ENCODE peak calls at places on chromosome 7, in five cellular contexts. One of them, this sample, is unnamed.

GRCh38 chr7:33757563-33758165 is 147.7 kb upstream of the BMPER start:
- DNase-seq in H9: no peak
- DNase-seq in trophoblast cell: peak; percentile 81
- DNase-seq in neuronal stem cell: peak; percentile 40
- DNase-seq in H1: no peak
- DNase-seq in this sample: peak; percentile 57

GRCh38 chr7:138865843-138866242 is 67.8 kb upstream of the ATP6V0A4 start:
- DNase-seq in H1: peak; percentile 58
- DNase-seq in trophoblast cell: no peak
- DNase-seq in neuronal stem cell: no peak
- DNase-seq in H9: no peak
- DNase-seq in this sample: no peak

GRCh38 chr7:115015619-115016018 is 93.7 kb downstream of the MDFIC start:
- DNase-seq in H9: no peak
- DNase-seq in H1: no peak
- DNase-seq in trophoblast cell: peak; percentile 93
- DNase-seq in neuronal stem cell: no peak
- DNase-seq in this sample: peak; percentile 98

GRCh38 chr7:4091767-4092166 is 590.3 kb upstream of the FOXK1 start:
- DNase-seq in neuronal stem cell: no peak
- DNase-seq in trophoblast cell: no peak
- DNase-seq in H9: no peak
- DNase-seq in H1: no peak
- DNase-seq in this sample: peak; percentile 10

GRCh38 chr7:130838738-130839137 is 104.7 kb upstream of the KLF14 start:
- DNase-seq in neuronal stem cell: no peak
- DNase-seq in H9: no peak
- DNase-seq in H1: no peak
- DNase-seq in trophoblast cell: peak; percentile 88
- DNase-seq in this sample: peak; percentile 96

GRCh38 chr7:130865408-130866236 is 131.6 kb upstream of the KLF14 start:
- DNase-seq in H1: no peak
- DNase-seq in H9: no peak
- DNase-seq in neuronal stem cell: no peak
- DNase-seq in trophoblast cell: peak; percentile 49
- DNase-seq in this sample: no peak

GRCh38 chr7:94391716-94392390 is 2.8 kb upstream of the COL1A2 start:
- DNase-seq in trophoblast cell: no peak
- DNase-seq in neuronal stem cell: no peak
- DNase-seq in H1: no peak
- DNase-seq in H9: peak; percentile 34
- DNase-seq in this sample: peak; percentile 81

GRCh38 chr7:79176859-79177477 is 276.5 kb downstream of the MAGI2 start:
- DNase-seq in H9: no peak
- DNase-seq in neuronal stem cell: peak; percentile 12
- DNase-seq in H1: no peak
- DNase-seq in trophoblast cell: peak; percentile 61
- DNase-seq in this sample: peak; percentile 46

GRCh38 chr7:786472-787255 is 45.6 kb upstream of the SUN1 start:
- DNase-seq in H1: peak; percentile 93
- DNase-seq in H9: peak; percentile 70
- DNase-seq in neuronal stem cell: peak; percentile 32
- DNase-seq in trophoblast cell: peak; percentile 69
- DNase-seq in this sample: peak; percentile 58

GRCh38 chr7:92595281-92595680 is 5.1 kb upstream of the FAM133B start:
- DNase-seq in neuronal stem cell: no peak
- DNase-seq in H1: no peak
- DNase-seq in trophoblast cell: no peak
- DNase-seq in H9: no peak
- DNase-seq in this sample: peak; percentile 39

GRCh38 chr7:36661135-36661840 is 63.0 kb downstream of the AOAH start:
- DNase-seq in trophoblast cell: no peak
- DNase-seq in H1: no peak
- DNase-seq in H9: peak; percentile 58
- DNase-seq in neuronal stem cell: no peak
- DNase-seq in this sample: no peak

GRCh38 chr7:98700533-98700932 is 83.4 kb downstream of the NPTX2 start:
- DNase-seq in trophoblast cell: no peak
- DNase-seq in neuronal stem cell: no peak
- DNase-seq in H9: no peak
- DNase-seq in H1: no peak
- DNase-seq in this sample: no peak

GRCh38 chr7:474605-475424 is 44.8 kb downstream of the PDGFA start:
- DNase-seq in neuronal stem cell: no peak
- DNase-seq in H9: no peak
- DNase-seq in trophoblast cell: no peak
- DNase-seq in H1: peak; percentile 40
- DNase-seq in this sample: no peak

GRCh38 chr7:91168766-91169518 is 95.3 kb upstream of the FZD1 start:
- DNase-seq in neuronal stem cell: no peak
- DNase-seq in H9: no peak
- DNase-seq in trophoblast cell: no peak
- DNase-seq in H1: no peak
- DNase-seq in this sample: peak; percentile 15

GRCh38 chr7:98745722-98746318 is 124.0 kb downstream of the TMEM130 start:
- DNase-seq in trophoblast cell: peak; percentile 91
- DNase-seq in neuronal stem cell: peak; percentile 76
- DNase-seq in H1: peak; percentile 97
- DNase-seq in H9: peak; percentile 82
- DNase-seq in this sample: peak; percentile 21

GRCh38 chr7:134696261-134696660 is 49.6 kb downstream of the BPGM start:
- DNase-seq in trophoblast cell: peak; percentile 55
- DNase-seq in neuronal stem cell: no peak
- DNase-seq in H1: no peak
- DNase-seq in H9: no peak
- DNase-seq in this sample: no peak

GRCh38 chr7:27196287-27196739 is 3.6 kb downstream of the HOXA13 start:
- DNase-seq in neuronal stem cell: peak; percentile 67
- DNase-seq in H9: peak; percentile 72
- DNase-seq in trophoblast cell: peak; percentile 79
- DNase-seq in H1: peak; percentile 90
- DNase-seq in this sample: peak; percentile 71

GRCh38 chr7:12731214-12731656 is 43.8 kb downstream of the ARL4A start:
- DNase-seq in H9: peak; percentile 54
- DNase-seq in trophoblast cell: no peak
- DNase-seq in H1: no peak
- DNase-seq in neuronal stem cell: no peak
- DNase-seq in this sample: no peak

GRCh38 chr7:83456413-83456812 is 192.5 kb downstream of the SEMA3E start:
- DNase-seq in H1: no peak
- DNase-seq in H9: no peak
- DNase-seq in neuronal stem cell: no peak
- DNase-seq in trophoblast cell: no peak
- DNase-seq in this sample: no peak
- H2BK12ac ChIP-seq in H1: no peak overlapping the region
- H2BK12ac ChIP-seq in H9: no peak overlapping the region
- H2BK12ac ChIP-seq in neuronal stem cell: no peak overlapping the region
- H2BK12ac ChIP-seq in trophoblast cell: no peak overlapping the region
- H2BK12ac ChIP-seq in this sample: no peak overlapping the region

DNA sequence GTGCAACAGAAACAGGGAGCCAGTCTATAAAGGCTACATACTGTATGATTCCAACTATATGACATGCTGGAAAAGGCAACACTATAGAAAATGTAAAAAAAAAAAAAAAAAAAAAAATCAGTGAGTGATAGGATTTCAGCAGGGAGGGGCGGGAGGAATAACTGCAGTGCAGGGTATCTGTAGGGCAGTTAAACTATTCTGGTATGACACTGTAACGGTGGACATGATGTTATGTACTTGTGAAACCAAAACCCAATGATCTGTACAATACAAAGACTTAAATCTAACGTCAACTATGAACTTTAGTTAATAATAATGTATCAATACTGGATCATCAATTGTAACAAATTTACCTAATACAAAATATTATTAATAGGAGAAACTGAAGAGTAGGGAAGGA is 14.3 kb downstream of the WASL start:
- DNase-seq in H9: no peak
- DNase-seq in H1: no peak
- DNase-seq in neuronal stem cell: no peak
- DNase-seq in trophoblast cell: no peak
- DNase-seq in this sample: no peak
- H2BK12ac ChIP-seq in H9: no peak overlapping the region
- H2BK12ac ChIP-seq in H1: no peak overlapping the region
- H2BK12ac ChIP-seq in neuronal stem cell: no peak overlapping the region
- H2BK12ac ChIP-seq in trophoblast cell: no peak overlapping the region
- H2BK12ac ChIP-seq in this sample: no peak overlapping the region

DNA sequence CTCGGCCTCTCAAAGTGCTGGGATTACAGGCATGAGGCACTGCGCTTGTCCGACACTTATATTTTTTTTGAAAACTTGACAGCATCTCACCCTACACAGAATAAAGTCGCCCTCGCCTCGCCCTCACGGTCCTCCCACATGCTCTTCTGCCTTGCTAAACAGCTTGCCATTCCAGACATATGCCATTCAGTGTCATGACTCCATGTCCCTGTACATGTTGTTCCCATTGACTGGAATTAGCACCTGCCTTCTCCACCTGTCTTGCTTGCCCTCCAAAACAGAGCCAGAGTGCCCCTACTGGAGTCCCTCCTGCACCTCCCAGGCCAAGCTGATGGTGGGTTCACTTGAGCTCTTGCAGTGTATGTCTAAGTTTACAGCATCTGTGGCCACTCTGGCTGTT is 6.2 kb downstream of the NIPSNAP2 start:
- DNase-seq in trophoblast cell: peak; percentile 22
- DNase-seq in H9: no peak
- DNase-seq in H1: no peak
- DNase-seq in neuronal stem cell: no peak
- DNase-seq in this sample: no peak
- H2BK12ac ChIP-seq in trophoblast cell: no peak overlapping the region
- H2BK12ac ChIP-seq in H9: no peak overlapping the region
- H2BK12ac ChIP-seq in H1: no peak overlapping the region
- H2BK12ac ChIP-seq in neuronal stem cell: no peak overlapping the region
- H2BK12ac ChIP-seq in this sample: no peak overlapping the region

GRCh38 chr7:101104193-101104713 is 19.0 kb downstream of the TRIM56 start:
- DNase-seq in neuronal stem cell: no peak
- DNase-seq in H9: no peak
- DNase-seq in trophoblast cell: no peak
- DNase-seq in H1: no peak
- DNase-seq in this sample: no peak
- H2BK12ac ChIP-seq in neuronal stem cell: no peak overlapping the region
- H2BK12ac ChIP-seq in H9: no peak overlapping the region
- H2BK12ac ChIP-seq in trophoblast cell: no peak overlapping the region
- H2BK12ac ChIP-seq in H1: no peak overlapping the region
- H2BK12ac ChIP-seq in this sample: no peak overlapping the region

GRCh38 chr7:140542226-140542625 is 62.9 kb upstream of the MKRN1 start:
- DNase-seq in neuronal stem cell: no peak
- DNase-seq in H9: no peak
- DNase-seq in H1: no peak
- DNase-seq in trophoblast cell: no peak
- DNase-seq in this sample: peak; percentile 65
- H2BK12ac ChIP-seq in neuronal stem cell: no peak overlapping the region
- H2BK12ac ChIP-seq in H9: no peak overlapping the region
- H2BK12ac ChIP-seq in H1: peak overlapping the region; percentile 85
- H2BK12ac ChIP-seq in trophoblast cell: no peak overlapping the region
- H2BK12ac ChIP-seq in this sample: peak overlapping the region; percentile 73

GRCh38 chr7:18666107-18666728 is 170.7 kb downstream of the HDAC9 start:
- DNase-seq in H9: peak; percentile 85
- DNase-seq in neuronal stem cell: peak; percentile 69
- DNase-seq in trophoblast cell: peak; percentile 72
- DNase-seq in H1: peak; percentile 88
- DNase-seq in this sample: peak; percentile 78

GRCh38 chr7:18663321-18663720 is 167.8 kb downstream of the HDAC9 start:
- DNase-seq in H9: no peak
- DNase-seq in trophoblast cell: no peak
- DNase-seq in H1: no peak
- DNase-seq in neuronal stem cell: no peak
- DNase-seq in this sample: no peak

GRCh38 chr7:18671176-18671575 is 175.6 kb downstream of the HDAC9 start:
- DNase-seq in trophoblast cell: no peak
- DNase-seq in H9: no peak
- DNase-seq in H1: no peak
- DNase-seq in neuronal stem cell: no peak
- DNase-seq in this sample: no peak

DNA sequence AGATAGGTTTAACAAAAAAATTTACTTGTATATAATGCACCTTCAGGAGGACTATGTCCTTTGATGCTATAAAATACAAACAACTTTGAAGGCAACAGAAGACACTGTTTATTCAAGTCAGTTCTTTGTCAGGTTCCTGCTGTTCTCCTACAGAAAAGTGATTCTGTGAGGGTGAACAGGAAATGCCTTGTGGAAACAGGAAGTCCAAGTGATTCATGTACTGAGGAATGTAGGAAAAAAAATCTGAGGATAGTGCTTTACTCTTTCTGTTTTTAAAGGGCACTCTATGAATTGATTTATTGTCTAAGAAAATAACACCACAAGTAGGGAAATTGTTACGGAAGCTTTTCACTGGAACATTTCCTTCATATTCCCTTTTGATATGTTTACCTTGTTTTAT is 171.9 kb downstream of the HDAC9 start:
- DNase-seq in H1: no peak
- DNase-seq in neuronal stem cell: no peak
- DNase-seq in H9: no peak
- DNase-seq in trophoblast cell: peak; percentile 3
- DNase-seq in this sample: peak; percentile 83
- H2BK12ac ChIP-seq in H1: no peak overlapping the region
- H2BK12ac ChIP-seq in neuronal stem cell: no peak overlapping the region
- H2BK12ac ChIP-seq in H9: no peak overlapping the region
- H2BK12ac ChIP-seq in trophoblast cell: no peak overlapping the region
- H2BK12ac ChIP-seq in this sample: no peak overlapping the region

GRCh38 chr7:106999023-106999422 is 45.5 kb upstream of the PRKAR2B start:
- DNase-seq in H9: no peak
- DNase-seq in H1: no peak
- DNase-seq in neuronal stem cell: no peak
- DNase-seq in trophoblast cell: no peak
- DNase-seq in this sample: peak; percentile 32

GRCh38 chr7:107002804-107003137 is 41.7 kb upstream of the PRKAR2B start:
- DNase-seq in neuronal stem cell: no peak
- DNase-seq in trophoblast cell: no peak
- DNase-seq in H9: no peak
- DNase-seq in H1: no peak
- DNase-seq in this sample: no peak

GRCh38 chr7:107002131-107002803 is 42.2 kb upstream of the PRKAR2B start:
- DNase-seq in H9: no peak
- DNase-seq in neuronal stem cell: no peak
- DNase-seq in trophoblast cell: no peak
- DNase-seq in H1: no peak
- DNase-seq in this sample: no peak

DNA sequence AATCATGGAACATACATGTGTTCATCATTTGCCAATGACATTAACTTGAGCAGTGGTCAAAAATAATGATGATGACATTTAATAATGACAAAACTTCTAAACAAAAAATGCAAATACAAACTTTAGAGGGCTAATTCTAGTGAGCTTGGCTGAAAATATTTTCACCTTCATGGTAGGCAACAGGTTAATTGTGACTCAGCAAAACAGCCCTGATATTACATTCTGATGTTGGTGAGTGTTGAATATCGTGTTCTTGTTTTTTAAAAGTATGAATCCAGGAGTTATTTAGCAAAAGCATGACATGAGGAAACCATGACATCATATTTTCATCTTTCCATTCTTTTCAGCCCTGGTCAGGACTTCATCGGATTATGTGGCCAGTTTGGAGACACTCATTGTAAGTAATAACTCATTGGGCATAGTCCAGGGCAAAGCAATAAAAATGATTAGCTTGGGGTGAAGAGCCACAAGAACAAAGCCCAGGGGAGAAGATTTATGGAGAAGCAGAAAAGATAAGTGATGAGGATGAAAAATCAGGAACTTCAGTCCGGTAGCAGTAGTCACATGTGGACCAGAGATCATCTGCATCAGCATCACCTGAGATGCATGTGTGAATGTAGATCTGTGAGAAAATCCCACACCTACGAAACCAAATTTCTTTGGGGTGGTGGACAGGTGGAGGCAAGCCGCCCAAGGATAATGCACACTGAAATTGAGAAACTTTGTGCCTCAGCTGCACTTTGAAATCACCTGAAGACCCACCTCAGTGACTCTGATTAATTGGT is 46.8 kb upstream of the PRKAR2B start:
- DNase-seq in neuronal stem cell: no peak
- DNase-seq in H1: no peak
- DNase-seq in H9: no peak
- DNase-seq in trophoblast cell: no peak
- DNase-seq in this sample: no peak
- H2BK12ac ChIP-seq in neuronal stem cell: no peak overlapping the region
- H2BK12ac ChIP-seq in H1: no peak overlapping the region
- H2BK12ac ChIP-seq in H9: no peak overlapping the region
- H2BK12ac ChIP-seq in trophoblast cell: no peak overlapping the region
- H2BK12ac ChIP-seq in this sample: no peak overlapping the region

This sample was measured in mesenchymal stem cell.